ENCODE peak calls at places on chromosomes 13 and 19, in ten cellular contexts. I is stimulated activated naive B cell treated with anti-CD40 and anti-IgM and Interleukin-4, amounts not matched to agents 10 μg/mL and 1 μg/mL and 100 μg/mL, for 72 hours; S is H9; V is activated naive CD4-positive, alpha-beta T cell treated with anti-CD3 and anti-CD28 coated beads, Interleukin-2, amount 50 U/mL, for 16 hours; Z is vagina; G is GM18507; R is CD4-positive, alpha-beta T cell; B is GM04503; D is non-pigmented ciliary epithelial cell; M is NCI-H2029 treated with DMSO at 0.1 percent for 48 hours. N is an unnamed sample.

GRCh38 chr19:53982056-53982455 is 9.4 kb upstream of the CACNG6 start:
- DNase-seq in I (no peak), D (no peak), M (no peak), R (no peak), S (peak), V (no peak), G (no peak), Z (no peak), B (no peak), N (no peak)

GRCh38 chr13:40813662-40814454 is 24.4 kb downstream of the SLC25A15 start:
- DNase-seq in D (no peak), I (no peak), V (no peak), R (no peak), M (no peak), S (peak), B (no peak), Z (no peak), G (no peak), N (no peak)

GRCh38 chr13:52599037-52599852 is 43.0 kb upstream of the HNRNPA1L2 start:
- DNase-seq in I (no peak), B (no peak), S (no peak), G (no peak), M (no peak), Z (no peak), R (no peak), V (no peak), D (peak), N (no peak)

GRCh38 chr19:33359581-33359980 is 13.9 kb upstream of the CEBPG start:
- DNase-seq in S (no peak), R (no peak), V (no peak), M (no peak), Z (no peak), D (no peak), G (no peak), B (no peak), I (no peak), N (no peak)

GRCh38 chr19:56988271-56988670 is 131.5 kb upstream of the USP29 start:
- DNase-seq in S (no peak), M (no peak), D (no peak), V (no peak), G (no peak), I (no peak), Z (no peak), B (no peak), R (no peak), N (no peak)

GRCh38 chr19:56155124-56155687 is 14.1 kb downstream of the ZNF444 start:
- DNase-seq in B (no peak), D (no peak), V (no peak), Z (no peak), R (no peak), M (no peak), S (peak), G (no peak), I (no peak), N (no peak)

GRCh38 chr13:91768746-91769145 is 370.3 kb downstream of the GPC5 start:
- DNase-seq in R (no peak), G (no peak), S (no peak), B (no peak), Z (no peak), M (no peak), I (no peak), V (no peak), D (no peak), N (no peak)

GRCh38 chr13:75049936-75050335 is 432.0 kb downstream of the TBC1D4 start:
- DNase-seq in I (no peak), G (no peak), D (no peak), M (no peak), B (no peak), R (no peak), S (no peak), Z (no peak), V (no peak), N (no peak)

GRCh38 chr19:49896863-49897621 is at the start of gene IL4I1:
- DNase-seq in Z (no peak), V (peak), B (no peak), M (no peak), I (peak), D (no peak), S (no peak), G (peak), R (peak), N (no peak)

GRCh38 chr13:71339010-71339409 is 528.0 kb downstream of the DACH1 start:
- DNase-seq in Z (no peak), I (no peak), S (no peak), D (no peak), V (no peak), M (no peak), R (no peak), B (no peak), G (no peak), N (no peak)

GRCh38 chr19:38385057-38385803 is 2.6 kb downstream of the GGN start:
- DNase-seq in S (peak), I (no peak), B (no peak), Z (no peak), G (no peak), D (no peak), R (no peak), M (no peak), V (no peak), N (no peak)

GRCh38 chr19:32475393-32475792 is 69.8 kb downstream of the DPY19L3 start:
- DNase-seq in D (no peak), Z (no peak), S (no peak), M (no peak), R (no peak), G (no peak), I (no peak), V (no peak), B (no peak), N (no peak)

GRCh38 chr19:48551437-48552302 is at the start of gene SULT2B1:
- DNase-seq in R (no peak), S (no peak), B (no peak), M (peak), D (no peak), G (no peak), V (no peak), Z (no peak), I (no peak), N (no peak)

GRCh38 chr13:111006508-111007031 is 91.7 kb upstream of the ANKRD10 start:
- DNase-seq in R (no peak), B (peak), G (no peak), M (no peak), I (no peak), Z (no peak), S (no peak), V (no peak), D (peak), N (no peak)

GRCh38 chr13:111060237-111060919 is 54.7 kb upstream of the ARHGEF7 start:
- DNase-seq in S (no peak), G (no peak), R (no peak), M (no peak), V (no peak), B (no peak), I (no peak), Z (no peak), D (no peak), N (no peak)

GRCh38 chr13:72692884-72693514 is 34.4 kb downstream of the MZT1 start:
- DNase-seq in B (no peak), D (no peak), Z (no peak), S (no peak), R (no peak), V (no peak), I (no peak), G (no peak), M (no peak), N (no peak)

GRCh38 chr19:34313188-34313587 is 51.8 kb upstream of the GPI start:
- DNase-seq in R (no peak), G (no peak), S (no peak), Z (no peak), B (no peak), D (peak), M (no peak), V (no peak), I (no peak), N (no peak)

GRCh38 chr19:51726049-51726448 is 2.3 kb upstream of the HAS1 start:
- DNase-seq in M (no peak), I (no peak), V (no peak), B (no peak), G (no peak), R (no peak), S (peak), Z (no peak), D (no peak), N (no peak)

GRCh38 chr13:28140433-28141125 is 2.2 kb downstream of the PAN3 start:
- DNase-seq in Z (no peak), S (no peak), D (no peak), R (no peak), I (no peak), M (no peak), V (no peak), B (no peak), G (no peak), N (no peak)

GRCh38 chr13:67877031-67877430 is 646.9 kb upstream of the PCDH9 start:
- DNase-seq in I (no peak), D (no peak), V (no peak), M (no peak), B (no peak), R (no peak), Z (no peak), G (no peak), S (no peak), N (no peak)

GRCh38 chr19:12766051-12766521 is 9.3 kb downstream of the HOOK2 start:
- DNase-seq in R (no peak), G (peak), D (no peak), I (peak), S (peak), Z (no peak), V (no peak), B (no peak), M (no peak), N (peak)

GRCh38 chr13:109704771-109705628 is 81.4 kb downstream of the IRS2 start:
- DNase-seq in D (no peak), Z (no peak), M (peak), V (no peak), B (no peak), S (no peak), G (no peak), R (no peak), I (no peak), N (no peak)

GRCh38 chr13:72556945-72557344 is 170.5 kb downstream of the MZT1 start:
- DNase-seq in M (no peak), R (no peak), I (no peak), S (no peak), V (no peak), D (no peak), G (no peak), Z (no peak), B (no peak), N (no peak)

GRCh38 chr19:50476943-50477264 is 256 bp upstream of the GARIN5A start:
- DNase-seq in B (no peak), I (no peak), G (no peak), M (no peak), V (no peak), D (no peak), S (no peak), R (no peak), Z (no peak), N (no peak)

GRCh38 chr13:93307166-93307565 is 80.6 kb downstream of the GPC6 start:
- DNase-seq in M (no peak), R (no peak), G (no peak), I (no peak), Z (no peak), V (no peak), S (no peak), B (no peak), D (no peak), N (no peak)

GRCh38 chr13:48158915-48159314 is 64.0 kb upstream of the MED4 start:
- DNase-seq in D (no peak), I (no peak), S (no peak), B (no peak), R (no peak), G (no peak), V (no peak), Z (no peak), M (no peak), N (no peak)

N was measured in DND-41.